ENCODE peak calls at places on chromosomes 6 and 20, in four cellular contexts. One of them, this sample, is unnamed.

GRCh38 chr6:48474764-48475674 is 364.0 kb upstream of the PTCHD4 start:
- DNase-seq in K562: no peak
- DNase-seq in HepG2: no peak
- DNase-seq in GM12878: no peak
- DNase-seq in this sample: no peak

GRCh38 chr6:47654255-47654654 is 44.1 kb upstream of the ADGRF4 start:
- DNase-seq in GM12878: no peak
- DNase-seq in K562: no peak
- DNase-seq in HepG2: no peak
- DNase-seq in this sample: no peak

GRCh38 chr20:50304501-50304856 is 113.8 kb downstream of the CEBPB start:
- DNase-seq in GM12878: no peak
- DNase-seq in K562: no peak
- DNase-seq in HepG2: no peak
- DNase-seq in this sample: no peak

GRCh38 chr6:46926481-46926880 is 4.7 kb upstream of the ADGRF5 start:
- DNase-seq in K562: no peak
- DNase-seq in HepG2: no peak
- DNase-seq in GM12878: no peak
- DNase-seq in this sample: no peak

GRCh38 chr6:100620085-100620484 is 155.4 kb upstream of the SIM1 start:
- DNase-seq in K562: no peak
- DNase-seq in HepG2: no peak
- DNase-seq in GM12878: no peak
- DNase-seq in this sample: no peak

GRCh38 chr6:38310061-38310460 is 329.7 kb downstream of the BTBD9 start:
- DNase-seq in HepG2: no peak
- DNase-seq in GM12878: no peak
- DNase-seq in K562: no peak
- DNase-seq in this sample: no peak

GRCh38 chr6:9612489-9612888 is 802.4 kb downstream of the TFAP2A start:
- DNase-seq in GM12878: no peak
- DNase-seq in K562: no peak
- DNase-seq in HepG2: no peak
- DNase-seq in this sample: no peak

GRCh38 chr6:129206761-129207330 is 323.9 kb downstream of the LAMA2 start:
- DNase-seq in GM12878: no peak
- DNase-seq in HepG2: no peak
- DNase-seq in K562: no peak
- DNase-seq in this sample: no peak

GRCh38 chr6:118768441-118768840 is 117.0 kb upstream of the CEP85L start:
- DNase-seq in GM12878: no peak
- DNase-seq in K562: no peak
- DNase-seq in HepG2: no peak
- DNase-seq in this sample: no peak

GRCh38 chr6:54361188-54361587 is 52.9 kb downstream of the TINAG start:
- DNase-seq in HepG2: no peak
- DNase-seq in GM12878: no peak
- DNase-seq in K562: no peak
- DNase-seq in this sample: no peak

GRCh38 chr6:76682842-76683241 is 610.4 kb upstream of the IMPG1 start:
- DNase-seq in HepG2: peak
- DNase-seq in K562: no peak
- DNase-seq in GM12878: no peak
- DNase-seq in this sample: no peak

GRCh38 chr6:5315883-5316282 is 54.6 kb downstream of the FARS2 start:
- DNase-seq in K562: no peak
- DNase-seq in HepG2: no peak
- DNase-seq in GM12878: no peak
- DNase-seq in this sample: no peak

GRCh38 chr6:158818580-158819212 is 472 bp downstream of the EZR start:
- DNase-seq in HepG2: peak
- DNase-seq in GM12878: no peak
- DNase-seq in K562: peak
- DNase-seq in this sample: peak

GRCh38 chr6:150072201-150072600 is 3.3 kb upstream of the ULBP3 start:
- DNase-seq in K562: peak
- DNase-seq in GM12878: no peak
- DNase-seq in HepG2: peak
- DNase-seq in this sample: no peak

GRCh38 chr6:30557683-30557981 is 537 bp downstream of the PRR3 start:
- DNase-seq in K562: no peak
- DNase-seq in HepG2: no peak
- DNase-seq in GM12878: no peak
- DNase-seq in this sample: no peak

GRCh38 chr6:43276180-43277082 is 21.6 kb upstream of the SLC22A7 start:
- DNase-seq in GM12878: no peak
- DNase-seq in HepG2: peak
- DNase-seq in K562: no peak
- DNase-seq in this sample: no peak

GRCh38 chr6:43277083-43277642 is 20.9 kb upstream of the SLC22A7 start:
- DNase-seq in GM12878: no peak
- DNase-seq in K562: no peak
- DNase-seq in HepG2: no peak
- DNase-seq in this sample: no peak

GRCh38 chr6:43280234-43280633 is 17.8 kb upstream of the SLC22A7 start:
- DNase-seq in K562: no peak
- DNase-seq in HepG2: no peak
- DNase-seq in GM12878: no peak
- DNase-seq in this sample: no peak

GRCh38 chr6:43277643-43278523 is 20.2 kb upstream of the SLC22A7 start:
- DNase-seq in HepG2: peak
- DNase-seq in GM12878: no peak
- DNase-seq in K562: no peak
- DNase-seq in this sample: no peak

GRCh38 chr6:43278524-43279078 is 19.5 kb upstream of the SLC22A7 start:
- DNase-seq in HepG2: peak
- DNase-seq in K562: no peak
- DNase-seq in GM12878: no peak
- DNase-seq in this sample: no peak
- TF ChIP-seq EP300 in HepG2: peak
- TF ChIP-seq EP300 in K562: no peak
- TF ChIP-seq EP300 in GM12878: no peak
- TF ChIP-seq EP300 in this sample: no peak

GRCh38 chr6:132023490-132023889 is 72.3 kb upstream of the CCN2 start:
- DNase-seq in GM12878: no peak
- DNase-seq in HepG2: peak
- DNase-seq in K562: no peak
- DNase-seq in this sample: no peak
- TF ChIP-seq GABPA in GM12878: no peak
- TF ChIP-seq GABPA in HepG2: no peak
- TF ChIP-seq GABPA in K562: no peak
- TF ChIP-seq GABPA in this sample: no peak

DNA sequence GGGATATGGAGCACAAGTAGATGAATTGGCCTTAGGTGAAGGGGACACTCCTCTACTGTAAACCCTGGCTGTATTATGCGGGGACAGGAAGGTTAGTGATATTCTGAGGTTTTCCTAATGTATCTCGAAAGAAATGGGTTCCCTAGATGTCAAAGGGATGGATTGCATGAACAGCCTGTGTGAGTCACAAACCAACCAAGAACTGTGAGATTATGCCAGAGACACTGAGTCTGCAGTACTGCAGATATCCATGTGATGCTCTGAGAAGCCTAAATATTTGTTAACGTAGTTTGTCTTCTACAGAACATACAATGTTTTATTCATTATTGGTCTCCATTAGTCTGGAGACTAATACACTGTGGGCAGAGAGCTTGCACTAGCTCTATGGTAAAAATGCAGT is 182.2 kb downstream of the AKAP7 start:
- DNase-seq in K562: no peak
- DNase-seq in HepG2: no peak
- DNase-seq in GM12878: no peak
- DNase-seq in this sample: no peak
- TF ChIP-seq ATF3 in K562: no peak
- TF ChIP-seq ATF3 in HepG2: no peak
- TF ChIP-seq ATF3 in GM12878: no peak
- TF ChIP-seq ATF3 in this sample: no peak

GRCh38 chr6:148934956-148935355 is 188.1 kb downstream of the UST start:
- DNase-seq in GM12878: no peak
- DNase-seq in HepG2: no peak
- DNase-seq in K562: no peak
- DNase-seq in this sample: no peak

GRCh38 chr6:148932208-148932607 is 185.4 kb downstream of the UST start:
- DNase-seq in K562: no peak
- DNase-seq in HepG2: no peak
- DNase-seq in GM12878: no peak
- DNase-seq in this sample: no peak

GRCh38 chr6:148934534-148934933 is 187.7 kb downstream of the UST start:
- DNase-seq in GM12878: no peak
- DNase-seq in HepG2: no peak
- DNase-seq in K562: no peak
- DNase-seq in this sample: no peak

GRCh38 chr6:148932731-148933130 is 185.9 kb downstream of the UST start:
- DNase-seq in GM12878: no peak
- DNase-seq in HepG2: no peak
- DNase-seq in K562: no peak
- DNase-seq in this sample: no peak

GRCh38 chr6:148935705-148936306 is 189.0 kb downstream of the UST start:
- DNase-seq in K562: no peak
- DNase-seq in GM12878: no peak
- DNase-seq in HepG2: no peak
- DNase-seq in this sample: no peak
- TF ChIP-seq EP300 in K562: no peak
- TF ChIP-seq EP300 in GM12878: no peak
- TF ChIP-seq EP300 in HepG2: no peak
- TF ChIP-seq EP300 in this sample: no peak

GRCh38 chr20:8898823-8899222 is 170.1 kb upstream of the PLCB4 start:
- DNase-seq in K562: no peak
- DNase-seq in HepG2: no peak
- DNase-seq in GM12878: no peak
- DNase-seq in this sample: no peak

GRCh38 chr20:8909596-8909995 is 159.3 kb upstream of the PLCB4 start:
- DNase-seq in HepG2: no peak
- DNase-seq in K562: no peak
- DNase-seq in GM12878: no peak
- DNase-seq in this sample: no peak

GRCh38 chr20:8901237-8902025 is 167.5 kb upstream of the PLCB4 start:
- DNase-seq in K562: no peak
- DNase-seq in GM12878: no peak
- DNase-seq in HepG2: no peak
- DNase-seq in this sample: no peak

GRCh38 chr20:8903655-8904605 is 165.0 kb upstream of the PLCB4 start:
- DNase-seq in HepG2: no peak
- DNase-seq in GM12878: no peak
- DNase-seq in K562: no peak
- DNase-seq in this sample: no peak
- TF ChIP-seq GABPA in HepG2: no peak
- TF ChIP-seq GABPA in GM12878: no peak
- TF ChIP-seq GABPA in K562: no peak
- TF ChIP-seq GABPA in this sample: no peak